ENCODE peak calls at places on chromosomes 11 and 22, in seven cellular contexts. One of them, this sample, is unnamed.

GRCh38 chr11:70517996-70518907 is 119.9 kb downstream of the CTTN start:
- DNase-seq in CD8-positive, alpha-beta memory T cell: no peak
- DNase-seq in HCEC 1CT: no peak
- DNase-seq in GF-D8: no peak
- DNase-seq in EL: peak
- DNase-seq in lung microvascular endothelial cell: no peak
- DNase-seq in AG08395: peak
- DNase-seq in this sample: no peak

GRCh38 chr11:70933986-70934583 is 318.3 kb downstream of the SHANK2 start:
- DNase-seq in CD8-positive, alpha-beta memory T cell: no peak
- DNase-seq in HCEC 1CT: no peak
- DNase-seq in GF-D8: no peak
- DNase-seq in EL: no peak
- DNase-seq in lung microvascular endothelial cell: no peak
- DNase-seq in AG08395: no peak
- DNase-seq in this sample: no peak

GRCh38 chr22:36783743-36784142 is 7.8 kb upstream of the IFT27 start:
- DNase-seq in CD8-positive, alpha-beta memory T cell: no peak
- DNase-seq in HCEC 1CT: no peak
- DNase-seq in GF-D8: no peak
- DNase-seq in EL: no peak
- DNase-seq in lung microvascular endothelial cell: no peak
- DNase-seq in AG08395: no peak
- DNase-seq in this sample: no peak

GRCh38 chr22:26748845-26749244 is 91.5 kb downstream of the MIAT start:
- DNase-seq in CD8-positive, alpha-beta memory T cell: no peak
- DNase-seq in HCEC 1CT: no peak
- DNase-seq in GF-D8: no peak
- DNase-seq in EL: no peak
- DNase-seq in lung microvascular endothelial cell: no peak
- DNase-seq in AG08395: no peak
- DNase-seq in this sample: no peak

GRCh38 chr11:10050561-10050960 is 243.5 kb downstream of the SBF2 start:
- DNase-seq in CD8-positive, alpha-beta memory T cell: no peak
- DNase-seq in HCEC 1CT: peak
- DNase-seq in GF-D8: no peak
- DNase-seq in EL: peak
- DNase-seq in lung microvascular endothelial cell: peak
- DNase-seq in AG08395: no peak
- DNase-seq in this sample: no peak

GRCh38 chr11:123065634-123066033 is 3.7 kb upstream of the HSPA8 start:
- DNase-seq in CD8-positive, alpha-beta memory T cell: no peak
- DNase-seq in HCEC 1CT: peak
- DNase-seq in GF-D8: no peak
- DNase-seq in EL: peak
- DNase-seq in lung microvascular endothelial cell: no peak
- DNase-seq in AG08395: no peak
- DNase-seq in this sample: no peak

GRCh38 chr11:115673720-115674119 is 169.5 kb upstream of the CADM1 start:
- DNase-seq in CD8-positive, alpha-beta memory T cell: no peak
- DNase-seq in HCEC 1CT: no peak
- DNase-seq in GF-D8: no peak
- DNase-seq in EL: no peak
- DNase-seq in lung microvascular endothelial cell: no peak
- DNase-seq in AG08395: no peak
- DNase-seq in this sample: no peak

GRCh38 chr11:12556788-12557384 is 117.3 kb upstream of the TEAD1 start:
- DNase-seq in CD8-positive, alpha-beta memory T cell: no peak
- DNase-seq in HCEC 1CT: peak
- DNase-seq in GF-D8: no peak
- DNase-seq in EL: peak
- DNase-seq in lung microvascular endothelial cell: peak
- DNase-seq in AG08395: peak
- DNase-seq in this sample: no peak

GRCh38 chr11:8814923-8815240 is 96.1 kb upstream of the AKIP1 start:
- DNase-seq in CD8-positive, alpha-beta memory T cell: no peak
- DNase-seq in HCEC 1CT: no peak
- DNase-seq in GF-D8: no peak
- DNase-seq in EL: peak
- DNase-seq in lung microvascular endothelial cell: no peak
- DNase-seq in AG08395: peak
- DNase-seq in this sample: no peak

This sample was measured in CD8-positive, alpha-beta T cell.